ENCODE peak calls at places on chromosome 11, in four cellular contexts. K, E, B and G are unnamed samples.
A peak's percentile ranks its signal among the peaks of the same experiment; 100 is the strongest.

GRCh38 chr11:4798427-4799183 is 5.6 kb downstream of the OR52R1 start:
- DNase-seq in K (no peak), E (no peak), B (no peak), G (no peak)

GRCh38 chr11:117221775-117222517 is 9.9 kb downstream of the PCSK7 start:
- DNase-seq in K (peak; percentile 82), E (peak; percentile 67), B (peak; percentile 84), G (no peak)

GRCh38 chr11:63896071-63896470 is 20.9 kb downstream of the RCOR2 start:
- DNase-seq in K (no peak), E (peak; percentile 53), B (no peak), G (no peak)

GRCh38 chr11:130549393-130549999 is 101.1 kb downstream of the ADAMTS15 start:
- DNase-seq in K (no peak), E (no peak), B (no peak), G (no peak)

GRCh38 chr11:255176-255575 is 18.4 kb downstream of the PSMD13 start:
- DNase-seq in K (no peak), E (no peak), B (no peak), G (no peak)

GRCh38 chr11:104151404-104152204 is 12.3 kb downstream of the PDGFD start:
- DNase-seq in K (no peak), E (no peak), B (no peak), G (no peak)

GRCh38 chr11:123100378-123101085 is 38.6 kb upstream of the HSPA8 start:
- DNase-seq in K (no peak), E (no peak), B (peak; percentile 73), G (no peak)

GRCh38 chr11:9973921-9974320 is 310.0 kb downstream of the SWAP70 start:
- DNase-seq in K (no peak), E (no peak), B (no peak), G (no peak)

GRCh38 chr11:67482736-67483497 is at the start of gene AIP:
- DNase-seq in K (peak; percentile 98), E (peak; percentile 98), B (peak; percentile 97), G (peak; percentile 99)

GRCh38 chr11:108278546-108278945 is 55.7 kb downstream of the ATM start:
- DNase-seq in K (no peak), E (no peak), B (no peak), G (no peak)

GRCh38 chr11:57308426-57309060 is 16.2 kb downstream of the TNKS1BP1 start:
- DNase-seq in K (peak; percentile 76), E (no peak), B (no peak), G (peak; percentile 87)

GRCh38 chr11:46948378-46949131 is 12.0 kb downstream of the CSTPP1 start:
- DNase-seq in K (no peak), E (peak; percentile 26), B (no peak), G (no peak)

GRCh38 chr11:64268687-64269379 is 15.6 kb downstream of the BAD start:
- DNase-seq in K (no peak), E (peak; percentile 75), B (peak; percentile 90), G (peak; percentile 56)

GRCh38 chr11:18723991-18724390 is 2.0 kb downstream of the IGSF22 start:
- DNase-seq in K (no peak), E (no peak), B (no peak), G (no peak)

GRCh38 chr11:34501962-34502361 is 11.6 kb downstream of the ELF5 start:
- DNase-seq in K (no peak), E (no peak), B (no peak), G (peak; percentile 68)

DNA sequence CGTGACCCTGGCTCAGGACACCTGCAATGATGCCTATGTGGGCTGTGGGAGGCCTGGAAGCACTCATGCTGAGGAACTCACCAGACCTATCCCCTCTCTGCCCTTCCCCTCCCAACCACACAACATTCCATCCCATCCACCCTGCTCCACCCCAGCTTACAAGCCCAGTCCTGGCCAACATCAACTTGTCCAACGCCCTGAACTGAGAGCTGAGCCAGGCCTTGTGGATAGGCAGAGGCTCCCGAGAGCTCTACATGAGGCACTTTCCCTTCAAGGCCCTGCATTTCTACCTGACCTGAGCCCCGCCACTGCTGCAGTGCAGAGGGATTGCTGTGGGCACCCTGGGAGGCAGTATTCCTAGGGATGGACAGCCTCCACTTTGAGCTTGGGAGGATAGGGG is 112.4 kb downstream of the PDE2A start:
- DNase-seq in K (peak; percentile 50), E (no peak), B (no peak), G (no peak)
- H3K4me3 ChIP-seq in K (no peak overlapping the region), E (no peak overlapping the region), B (no peak overlapping the region), G (no peak overlapping the region)

GRCh38 chr11:61771995-61772455 is 19.6 kb downstream of the MYRF start:
- DNase-seq in K (no peak), E (no peak), B (no peak), G (no peak)

GRCh38 chr11:61769946-61770683 is 17.7 kb downstream of the MYRF start:
- DNase-seq in K (no peak), E (no peak), B (no peak), G (no peak)

GRCh38 chr11:61771195-61771894 is 18.9 kb downstream of the MYRF start:
- DNase-seq in K (no peak), E (no peak), B (no peak), G (no peak)

GRCh38 chr11:61768376-61769076 is 16.1 kb downstream of the MYRF start:
- DNase-seq in K (no peak), E (peak; percentile 27), B (no peak), G (no peak)

GRCh38 chr11:61769169-61769920 is 16.9 kb downstream of the MYRF start:
- DNase-seq in K (no peak), E (no peak), B (peak; percentile 35), G (no peak)
- TF ChIP-seq CTCF in K (no peak), E (no peak), B (no peak), G (no peak)

GRCh38 chr11:13884159-13884799 is 78.2 kb upstream of the SPON1 start:
- DNase-seq in K (no peak), E (no peak), B (no peak), G (no peak)
- TF ChIP-seq POLR2A in K (no peak), E (no peak), B (no peak), G (no peak)

DNA sequence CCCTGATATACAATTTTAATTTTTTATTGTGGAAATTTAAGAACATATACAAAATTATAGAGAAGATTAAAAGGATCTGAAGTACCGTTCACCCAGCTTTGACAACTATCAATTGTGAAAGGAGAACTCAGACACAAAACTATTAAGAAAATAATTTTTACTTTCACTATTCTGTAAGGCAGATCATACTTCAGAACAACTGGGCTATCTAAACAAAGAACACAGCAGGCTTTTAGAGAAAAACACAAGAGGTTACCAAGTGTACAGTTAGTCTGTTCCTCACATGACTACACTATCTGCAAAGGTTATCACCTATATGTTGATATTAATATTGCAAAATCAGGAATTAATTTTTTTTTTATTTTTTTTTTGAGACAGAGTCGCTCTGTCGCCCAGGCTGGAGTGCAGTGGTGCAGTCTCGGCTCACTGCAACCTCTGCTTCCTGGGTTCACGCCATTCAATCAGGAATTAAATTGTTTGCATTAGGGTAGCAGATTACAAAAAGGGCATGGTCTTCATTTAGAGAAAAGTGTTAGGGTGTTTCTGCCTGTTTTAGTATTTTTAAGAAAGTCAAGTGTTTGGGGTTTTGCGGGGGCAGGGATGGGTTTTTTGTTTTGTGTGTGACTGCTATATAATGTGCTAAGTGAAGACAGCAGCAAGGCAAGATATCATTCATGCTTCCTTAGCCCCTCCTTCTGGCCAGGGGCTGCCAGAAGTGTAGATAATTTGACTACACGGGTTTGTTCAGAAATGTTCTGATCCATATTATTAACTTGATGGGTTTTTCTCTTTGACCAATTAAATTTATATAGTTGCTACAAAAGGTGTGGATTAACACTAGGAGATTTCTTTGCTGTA is 27.6 kb upstream of the SIK2 start:
- DNase-seq in K (no peak), E (no peak), B (no peak), G (no peak)
- H3K4me3 ChIP-seq in K (peak overlapping the region; percentile 15), E (no peak overlapping the region), B (no peak overlapping the region), G (no peak overlapping the region)

DNA sequence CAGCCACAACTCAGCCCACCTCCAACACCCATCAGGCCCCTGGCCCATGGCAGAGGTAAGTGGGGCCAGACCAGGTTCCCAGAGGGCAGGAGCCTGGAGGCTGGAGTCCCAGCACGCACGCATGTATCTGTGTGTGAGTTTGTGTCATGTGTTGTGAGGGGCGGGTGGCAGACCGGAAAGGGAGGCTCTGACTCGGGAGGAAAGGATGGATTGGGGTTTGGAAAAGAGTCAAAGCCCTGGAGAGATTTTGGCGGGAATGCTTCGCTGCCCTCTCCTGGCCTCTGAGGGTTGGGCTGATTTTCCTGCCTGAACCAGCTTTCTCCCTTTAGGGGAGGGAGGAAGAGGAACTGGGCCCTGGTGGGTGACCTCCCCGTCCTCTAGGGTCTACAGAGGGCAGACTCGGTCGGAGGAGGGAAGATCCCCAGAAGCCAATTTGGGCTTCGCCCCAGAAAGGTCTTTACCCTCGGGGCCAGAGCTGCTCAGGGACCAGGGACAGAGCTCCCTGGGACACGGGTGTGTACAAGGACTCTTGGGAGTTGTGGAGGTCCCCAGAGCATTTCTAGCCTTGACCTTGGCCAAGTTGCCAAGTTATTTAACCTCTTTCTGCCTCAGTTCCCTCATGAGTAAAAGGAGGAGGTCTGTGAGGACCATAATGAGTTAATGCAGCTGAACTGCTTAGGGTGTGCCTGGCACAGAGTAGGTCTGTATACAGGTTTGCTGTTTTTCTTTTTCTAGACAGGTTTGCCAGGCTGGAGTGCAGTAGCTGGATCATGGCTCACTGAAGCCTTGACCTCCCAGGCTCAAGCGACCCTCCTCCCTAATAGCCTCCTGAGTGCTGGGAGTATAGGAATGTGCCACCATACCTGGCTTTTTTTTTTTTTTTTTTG is 6.9 kb downstream of the C11orf68 start:
- DNase-seq in K (peak; percentile 83), E (peak; percentile 40), B (peak; percentile 72), G (no peak)
- TF ChIP-seq CTCF in K (no peak), E (no peak), B (peak; percentile 40), G (no peak)

GRCh38 chr11:100791103-100791502 is 104.0 kb downstream of the ARHGAP42 start:
- DNase-seq in K (no peak), E (no peak), B (no peak), G (no peak)
- TF ChIP-seq POLR2A in K (no peak), E (no peak), B (no peak), G (no peak)

DNA sequence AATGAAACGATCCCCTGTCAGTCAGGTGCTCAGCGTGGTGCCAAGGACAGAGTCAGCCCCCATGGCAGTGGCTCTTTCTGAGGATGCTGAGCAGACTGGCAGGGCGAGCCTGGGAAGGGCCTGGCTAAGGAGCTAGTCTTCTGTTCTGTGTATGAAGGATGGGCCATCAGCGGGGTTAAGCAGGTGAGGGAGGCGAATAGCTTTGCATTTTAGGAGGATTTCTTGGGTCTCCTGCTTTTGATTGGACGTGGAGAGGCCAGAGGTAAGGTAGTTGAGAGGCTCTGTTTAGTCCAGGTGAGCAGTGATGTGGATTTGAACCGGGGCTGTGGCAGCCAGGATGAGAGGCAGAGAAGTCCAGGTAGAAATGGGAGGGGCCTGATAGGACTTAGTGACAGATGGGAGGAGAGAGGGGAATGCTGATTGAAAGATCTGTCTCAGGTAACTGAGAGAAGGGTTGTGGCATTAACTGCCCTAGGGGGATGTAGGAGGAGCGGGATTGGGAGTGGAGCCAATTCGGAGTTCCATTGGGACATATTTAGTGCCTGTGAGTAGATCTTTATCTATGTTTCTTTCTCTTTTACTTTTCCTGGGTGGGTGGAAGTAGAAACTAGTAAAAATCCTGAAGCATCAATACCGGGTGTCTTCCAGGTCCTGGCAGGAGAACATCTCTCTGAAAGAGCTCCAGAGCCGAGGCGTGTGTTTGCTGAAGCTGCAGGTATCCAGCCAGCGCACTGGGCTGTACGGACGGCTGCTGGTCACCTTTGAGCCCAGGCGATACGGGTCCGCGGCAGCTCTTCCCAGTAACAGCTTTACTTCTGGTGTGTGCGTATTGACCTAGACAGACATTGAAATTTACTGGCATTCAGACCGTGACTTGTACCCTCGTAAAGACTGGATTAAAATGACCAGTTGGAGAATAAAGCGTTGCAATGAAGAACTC is 2.0 kb downstream of the IGHMBP2 start:
- DNase-seq in K (no peak), E (no peak), B (no peak), G (no peak)
- H3K4me3 ChIP-seq in K (peak overlapping the region; percentile 86), E (no peak overlapping the region), B (no peak overlapping the region), G (no peak overlapping the region)

GRCh38 chr11:36818410-36818809 is 220.4 kb upstream of the RAG2 start:
- DNase-seq in K (no peak), E (peak; percentile 8), B (no peak), G (no peak)
- TF ChIP-seq CTCF in K (no peak), E (peak; percentile 16), B (no peak), G (no peak)

GRCh38 chr11:17386331-17387084 is 2.0 kb downstream of the KCNJ11 start:
- DNase-seq in K (peak; percentile 78), E (peak; percentile 63), B (no peak), G (no peak)
- TF ChIP-seq POLR2A in K (no peak), E (no peak), B (no peak), G (no peak)